ENCODE peak calls at places on chromosomes 12 and 14, in four cellular contexts. One of them, this sample, is unnamed.

GRCh38 chr12:65318186-65318685 is 39.8 kb downstream of the MSRB3 start:
- ATAC-seq in naive thymus-derived CD8-positive, alpha-beta T cell: no peak
- ATAC-seq in activated T-helper 17 cell treated with anti-CD3 and anti-CD28 coated beads, Interleukin-2, amount 50 U/mL, for 72 hours: no peak
- ATAC-seq in naive thymus-derived CD4-positive, alpha-beta T cell: no peak
- ATAC-seq in this sample: no peak

GRCh38 chr12:67034110-67034879 is 234.9 kb upstream of the CAND1 start:
- ATAC-seq in naive thymus-derived CD8-positive, alpha-beta T cell: no peak
- ATAC-seq in activated T-helper 17 cell treated with anti-CD3 and anti-CD28 coated beads, Interleukin-2, amount 50 U/mL, for 72 hours: peak; percentile 69
- ATAC-seq in naive thymus-derived CD4-positive, alpha-beta T cell: no peak
- ATAC-seq in this sample: peak; percentile 24

GRCh38 chr12:12881495-12881894 is 9.9 kb upstream of the GPRC5A start:
- ATAC-seq in naive thymus-derived CD8-positive, alpha-beta T cell: no peak
- ATAC-seq in activated T-helper 17 cell treated with anti-CD3 and anti-CD28 coated beads, Interleukin-2, amount 50 U/mL, for 72 hours: peak; percentile 26
- ATAC-seq in naive thymus-derived CD4-positive, alpha-beta T cell: no peak
- ATAC-seq in this sample: no peak

GRCh38 chr12:91667698-91668097 is 477.9 kb downstream of the BTG1 start:
- ATAC-seq in naive thymus-derived CD8-positive, alpha-beta T cell: no peak
- ATAC-seq in activated T-helper 17 cell treated with anti-CD3 and anti-CD28 coated beads, Interleukin-2, amount 50 U/mL, for 72 hours: peak; percentile 32
- ATAC-seq in naive thymus-derived CD4-positive, alpha-beta T cell: no peak
- ATAC-seq in this sample: no peak

GRCh38 chr14:100715803-100716202 is 10.9 kb upstream of the DLK1 start:
- ATAC-seq in naive thymus-derived CD8-positive, alpha-beta T cell: no peak
- ATAC-seq in activated T-helper 17 cell treated with anti-CD3 and anti-CD28 coated beads, Interleukin-2, amount 50 U/mL, for 72 hours: no peak
- ATAC-seq in naive thymus-derived CD4-positive, alpha-beta T cell: no peak
- ATAC-seq in this sample: no peak

GRCh38 chr14:77028384-77029246 is at the start of gene IRF2BPL:
- ATAC-seq in naive thymus-derived CD8-positive, alpha-beta T cell: peak; percentile 66
- ATAC-seq in activated T-helper 17 cell treated with anti-CD3 and anti-CD28 coated beads, Interleukin-2, amount 50 U/mL, for 72 hours: peak; percentile 73
- ATAC-seq in naive thymus-derived CD4-positive, alpha-beta T cell: peak; percentile 82
- ATAC-seq in this sample: peak; percentile 72

GRCh38 chr14:58663494-58664111 is 25.8 kb downstream of the DACT1 start:
- ATAC-seq in naive thymus-derived CD8-positive, alpha-beta T cell: no peak
- ATAC-seq in activated T-helper 17 cell treated with anti-CD3 and anti-CD28 coated beads, Interleukin-2, amount 50 U/mL, for 72 hours: no peak
- ATAC-seq in naive thymus-derived CD4-positive, alpha-beta T cell: no peak
- ATAC-seq in this sample: no peak

GRCh38 chr12:40632171-40632570 is 60.1 kb upstream of the CNTN1 start:
- ATAC-seq in naive thymus-derived CD8-positive, alpha-beta T cell: no peak
- ATAC-seq in activated T-helper 17 cell treated with anti-CD3 and anti-CD28 coated beads, Interleukin-2, amount 50 U/mL, for 72 hours: no peak
- ATAC-seq in naive thymus-derived CD4-positive, alpha-beta T cell: no peak
- ATAC-seq in this sample: no peak

GRCh38 chr12:5900533-5901255 is 44.4 kb downstream of the ANO2 start:
- ATAC-seq in naive thymus-derived CD8-positive, alpha-beta T cell: no peak
- ATAC-seq in activated T-helper 17 cell treated with anti-CD3 and anti-CD28 coated beads, Interleukin-2, amount 50 U/mL, for 72 hours: no peak
- ATAC-seq in naive thymus-derived CD4-positive, alpha-beta T cell: no peak
- ATAC-seq in this sample: no peak

GRCh38 chr14:102686176-102686801 is 91.0 kb upstream of the TRAF3 start:
- ATAC-seq in naive thymus-derived CD8-positive, alpha-beta T cell: no peak
- ATAC-seq in activated T-helper 17 cell treated with anti-CD3 and anti-CD28 coated beads, Interleukin-2, amount 50 U/mL, for 72 hours: no peak
- ATAC-seq in naive thymus-derived CD4-positive, alpha-beta T cell: no peak
- ATAC-seq in this sample: no peak

GRCh38 chr12:127060933-127061332 is 1206.0 kb upstream of the TMEM132C start:
- ATAC-seq in naive thymus-derived CD8-positive, alpha-beta T cell: no peak
- ATAC-seq in activated T-helper 17 cell treated with anti-CD3 and anti-CD28 coated beads, Interleukin-2, amount 50 U/mL, for 72 hours: no peak
- ATAC-seq in naive thymus-derived CD4-positive, alpha-beta T cell: no peak
- ATAC-seq in this sample: no peak

GRCh38 chr12:93005928-93006654 is 77.0 kb upstream of the EEA1 start:
- ATAC-seq in naive thymus-derived CD8-positive, alpha-beta T cell: no peak
- ATAC-seq in activated T-helper 17 cell treated with anti-CD3 and anti-CD28 coated beads, Interleukin-2, amount 50 U/mL, for 72 hours: no peak
- ATAC-seq in naive thymus-derived CD4-positive, alpha-beta T cell: no peak
- ATAC-seq in this sample: no peak

GRCh38 chr12:70005864-70006618 is 181.0 kb downstream of the MYRFL start:
- ATAC-seq in naive thymus-derived CD8-positive, alpha-beta T cell: no peak
- ATAC-seq in activated T-helper 17 cell treated with anti-CD3 and anti-CD28 coated beads, Interleukin-2, amount 50 U/mL, for 72 hours: no peak
- ATAC-seq in naive thymus-derived CD4-positive, alpha-beta T cell: no peak
- ATAC-seq in this sample: no peak

GRCh38 chr12:57208946-57209282 is 7.7 kb upstream of the NXPH4 start:
- ATAC-seq in naive thymus-derived CD8-positive, alpha-beta T cell: no peak
- ATAC-seq in activated T-helper 17 cell treated with anti-CD3 and anti-CD28 coated beads, Interleukin-2, amount 50 U/mL, for 72 hours: no peak
- ATAC-seq in naive thymus-derived CD4-positive, alpha-beta T cell: no peak
- ATAC-seq in this sample: no peak

GRCh38 chr14:65210118-65210826 is 108.0 kb upstream of the MAX start:
- ATAC-seq in naive thymus-derived CD8-positive, alpha-beta T cell: no peak
- ATAC-seq in activated T-helper 17 cell treated with anti-CD3 and anti-CD28 coated beads, Interleukin-2, amount 50 U/mL, for 72 hours: peak; percentile 12
- ATAC-seq in naive thymus-derived CD4-positive, alpha-beta T cell: no peak
- ATAC-seq in this sample: no peak

GRCh38 chr14:93861846-93862641 is 65.1 kb upstream of the FAM181A start:
- ATAC-seq in naive thymus-derived CD8-positive, alpha-beta T cell: no peak
- ATAC-seq in activated T-helper 17 cell treated with anti-CD3 and anti-CD28 coated beads, Interleukin-2, amount 50 U/mL, for 72 hours: no peak
- ATAC-seq in naive thymus-derived CD4-positive, alpha-beta T cell: no peak
- ATAC-seq in this sample: no peak

GRCh38 chr12:46556820-46557524 is 184.4 kb upstream of the SLC38A2 start:
- ATAC-seq in naive thymus-derived CD8-positive, alpha-beta T cell: no peak
- ATAC-seq in activated T-helper 17 cell treated with anti-CD3 and anti-CD28 coated beads, Interleukin-2, amount 50 U/mL, for 72 hours: peak; percentile 99
- ATAC-seq in naive thymus-derived CD4-positive, alpha-beta T cell: no peak
- ATAC-seq in this sample: peak; percentile 83

GRCh38 chr12:98262886-98263285 is 252.5 kb upstream of the TMPO start:
- ATAC-seq in naive thymus-derived CD8-positive, alpha-beta T cell: no peak
- ATAC-seq in activated T-helper 17 cell treated with anti-CD3 and anti-CD28 coated beads, Interleukin-2, amount 50 U/mL, for 72 hours: no peak
- ATAC-seq in naive thymus-derived CD4-positive, alpha-beta T cell: no peak
- ATAC-seq in this sample: no peak

GRCh38 chr12:46362895-46363581 is 9.5 kb downstream of the SLC38A2 start:
- ATAC-seq in naive thymus-derived CD8-positive, alpha-beta T cell: no peak
- ATAC-seq in activated T-helper 17 cell treated with anti-CD3 and anti-CD28 coated beads, Interleukin-2, amount 50 U/mL, for 72 hours: no peak
- ATAC-seq in naive thymus-derived CD4-positive, alpha-beta T cell: no peak
- ATAC-seq in this sample: no peak

GRCh38 chr12:3333991-3334391 is 157.0 kb upstream of the PRMT8 start:
- ATAC-seq in naive thymus-derived CD8-positive, alpha-beta T cell: no peak
- ATAC-seq in activated T-helper 17 cell treated with anti-CD3 and anti-CD28 coated beads, Interleukin-2, amount 50 U/mL, for 72 hours: no peak
- ATAC-seq in naive thymus-derived CD4-positive, alpha-beta T cell: no peak
- ATAC-seq in this sample: no peak

GRCh38 chr14:96117101-96117897 is 78.1 kb downstream of the C14orf132 start:
- ATAC-seq in naive thymus-derived CD8-positive, alpha-beta T cell: peak; percentile 64
- ATAC-seq in activated T-helper 17 cell treated with anti-CD3 and anti-CD28 coated beads, Interleukin-2, amount 50 U/mL, for 72 hours: no peak
- ATAC-seq in naive thymus-derived CD4-positive, alpha-beta T cell: peak; percentile 60
- ATAC-seq in this sample: no peak

GRCh38 chr12:102478416-102479098 is 1.8 kb downstream of the IGF1 start:
- ATAC-seq in naive thymus-derived CD8-positive, alpha-beta T cell: peak; percentile 76
- ATAC-seq in activated T-helper 17 cell treated with anti-CD3 and anti-CD28 coated beads, Interleukin-2, amount 50 U/mL, for 72 hours: peak; percentile 60
- ATAC-seq in naive thymus-derived CD4-positive, alpha-beta T cell: peak; percentile 74
- ATAC-seq in this sample: peak; percentile 50

GRCh38 chr14:105411017-105411941 is 8.3 kb upstream of the MTA1 start:
- ATAC-seq in naive thymus-derived CD8-positive, alpha-beta T cell: peak; percentile 53
- ATAC-seq in activated T-helper 17 cell treated with anti-CD3 and anti-CD28 coated beads, Interleukin-2, amount 50 U/mL, for 72 hours: peak; percentile 61
- ATAC-seq in naive thymus-derived CD4-positive, alpha-beta T cell: peak; percentile 58
- ATAC-seq in this sample: peak; percentile 31

GRCh38 chr12:116133149-116133548 is 144.3 kb downstream of the MED13L start:
- ATAC-seq in naive thymus-derived CD8-positive, alpha-beta T cell: no peak
- ATAC-seq in activated T-helper 17 cell treated with anti-CD3 and anti-CD28 coated beads, Interleukin-2, amount 50 U/mL, for 72 hours: no peak
- ATAC-seq in naive thymus-derived CD4-positive, alpha-beta T cell: peak; percentile 40
- ATAC-seq in this sample: no peak

GRCh38 chr14:47103781-47104180 is 452.2 kb upstream of the RPL10L start:
- ATAC-seq in naive thymus-derived CD8-positive, alpha-beta T cell: no peak
- ATAC-seq in activated T-helper 17 cell treated with anti-CD3 and anti-CD28 coated beads, Interleukin-2, amount 50 U/mL, for 72 hours: no peak
- ATAC-seq in naive thymus-derived CD4-positive, alpha-beta T cell: no peak
- ATAC-seq in this sample: no peak

GRCh38 chr14:64747327-64747726 is 43.1 kb downstream of the PLEKHG3 start:
- ATAC-seq in naive thymus-derived CD8-positive, alpha-beta T cell: no peak
- ATAC-seq in activated T-helper 17 cell treated with anti-CD3 and anti-CD28 coated beads, Interleukin-2, amount 50 U/mL, for 72 hours: peak; percentile 80
- ATAC-seq in naive thymus-derived CD4-positive, alpha-beta T cell: peak; percentile 30
- ATAC-seq in this sample: no peak

GRCh38 chr14:93905623-93906022 is 21.5 kb upstream of the FAM181A start:
- ATAC-seq in naive thymus-derived CD8-positive, alpha-beta T cell: no peak
- ATAC-seq in activated T-helper 17 cell treated with anti-CD3 and anti-CD28 coated beads, Interleukin-2, amount 50 U/mL, for 72 hours: no peak
- ATAC-seq in naive thymus-derived CD4-positive, alpha-beta T cell: no peak
- ATAC-seq in this sample: no peak

GRCh38 chr14:30298266-30298795 is 260.6 kb upstream of the G2E3 start:
- ATAC-seq in naive thymus-derived CD8-positive, alpha-beta T cell: no peak
- ATAC-seq in activated T-helper 17 cell treated with anti-CD3 and anti-CD28 coated beads, Interleukin-2, amount 50 U/mL, for 72 hours: no peak
- ATAC-seq in naive thymus-derived CD4-positive, alpha-beta T cell: no peak
- ATAC-seq in this sample: no peak

GRCh38 chr12:82874935-82875334 is 188.2 kb downstream of the TMTC2 start:
- ATAC-seq in naive thymus-derived CD8-positive, alpha-beta T cell: no peak
- ATAC-seq in activated T-helper 17 cell treated with anti-CD3 and anti-CD28 coated beads, Interleukin-2, amount 50 U/mL, for 72 hours: peak; percentile 95
- ATAC-seq in naive thymus-derived CD4-positive, alpha-beta T cell: no peak
- ATAC-seq in this sample: peak; percentile 76

GRCh38 chr12:12221560-12221959 is 45.3 kb downstream of the LRP6 start:
- ATAC-seq in naive thymus-derived CD8-positive, alpha-beta T cell: no peak
- ATAC-seq in activated T-helper 17 cell treated with anti-CD3 and anti-CD28 coated beads, Interleukin-2, amount 50 U/mL, for 72 hours: no peak
- ATAC-seq in naive thymus-derived CD4-positive, alpha-beta T cell: no peak
- ATAC-seq in this sample: no peak

GRCh38 chr14:68148276-68148675 is 328.7 kb downstream of the RAD51B start:
- ATAC-seq in naive thymus-derived CD8-positive, alpha-beta T cell: no peak
- ATAC-seq in activated T-helper 17 cell treated with anti-CD3 and anti-CD28 coated beads, Interleukin-2, amount 50 U/mL, for 72 hours: peak; percentile 26
- ATAC-seq in naive thymus-derived CD4-positive, alpha-beta T cell: no peak
- ATAC-seq in this sample: no peak

GRCh38 chr12:124861492-124861891 is 2.2 kb downstream of the SCARB1 start:
- ATAC-seq in naive thymus-derived CD8-positive, alpha-beta T cell: no peak
- ATAC-seq in activated T-helper 17 cell treated with anti-CD3 and anti-CD28 coated beads, Interleukin-2, amount 50 U/mL, for 72 hours: no peak
- ATAC-seq in naive thymus-derived CD4-positive, alpha-beta T cell: no peak
- ATAC-seq in this sample: no peak

GRCh38 chr12:103169-103981 is 36.8 kb downstream of the IQSEC3 start:
- ATAC-seq in naive thymus-derived CD8-positive, alpha-beta T cell: no peak
- ATAC-seq in activated T-helper 17 cell treated with anti-CD3 and anti-CD28 coated beads, Interleukin-2, amount 50 U/mL, for 72 hours: no peak
- ATAC-seq in naive thymus-derived CD4-positive, alpha-beta T cell: no peak
- ATAC-seq in this sample: no peak

GRCh38 chr12:40204337-40204736 is 20.5 kb upstream of the LRRK2 start:
- ATAC-seq in naive thymus-derived CD8-positive, alpha-beta T cell: no peak
- ATAC-seq in activated T-helper 17 cell treated with anti-CD3 and anti-CD28 coated beads, Interleukin-2, amount 50 U/mL, for 72 hours: no peak
- ATAC-seq in naive thymus-derived CD4-positive, alpha-beta T cell: no peak
- ATAC-seq in this sample: no peak

GRCh38 chr12:119375619-119376018 is 41.1 kb downstream of the CCDC60 start:
- ATAC-seq in naive thymus-derived CD8-positive, alpha-beta T cell: no peak
- ATAC-seq in activated T-helper 17 cell treated with anti-CD3 and anti-CD28 coated beads, Interleukin-2, amount 50 U/mL, for 72 hours: no peak
- ATAC-seq in naive thymus-derived CD4-positive, alpha-beta T cell: peak; percentile 20
- ATAC-seq in this sample: no peak

GRCh38 chr14:24954697-24955037 is 95.3 kb downstream of the STXBP6 start:
- ATAC-seq in naive thymus-derived CD8-positive, alpha-beta T cell: no peak
- ATAC-seq in activated T-helper 17 cell treated with anti-CD3 and anti-CD28 coated beads, Interleukin-2, amount 50 U/mL, for 72 hours: no peak
- ATAC-seq in naive thymus-derived CD4-positive, alpha-beta T cell: no peak
- ATAC-seq in this sample: no peak

GRCh38 chr14:23146423-23146910 is 27.4 kb upstream of the CEBPE start:
- ATAC-seq in naive thymus-derived CD8-positive, alpha-beta T cell: no peak
- ATAC-seq in activated T-helper 17 cell treated with anti-CD3 and anti-CD28 coated beads, Interleukin-2, amount 50 U/mL, for 72 hours: no peak
- ATAC-seq in naive thymus-derived CD4-positive, alpha-beta T cell: peak; percentile 54
- ATAC-seq in this sample: no peak

GRCh38 chr12:57726884-57727757 is 11.4 kb downstream of the AGAP2 start:
- ATAC-seq in naive thymus-derived CD8-positive, alpha-beta T cell: no peak
- ATAC-seq in activated T-helper 17 cell treated with anti-CD3 and anti-CD28 coated beads, Interleukin-2, amount 50 U/mL, for 72 hours: no peak
- ATAC-seq in naive thymus-derived CD4-positive, alpha-beta T cell: no peak
- ATAC-seq in this sample: no peak

GRCh38 chr12:124435806-124436345 is 131.5 kb downstream of the NCOR2 start:
- ATAC-seq in naive thymus-derived CD8-positive, alpha-beta T cell: no peak
- ATAC-seq in activated T-helper 17 cell treated with anti-CD3 and anti-CD28 coated beads, Interleukin-2, amount 50 U/mL, for 72 hours: no peak
- ATAC-seq in naive thymus-derived CD4-positive, alpha-beta T cell: no peak
- ATAC-seq in this sample: no peak

This sample was measured in activated CD4-positive, CD25-positive, alpha-beta regulatory T cell treated with anti-CD3 and anti-CD28 coated beads, Interleukin-2, amount 50 U/mL, for 24 hours.